ENCODE peak calls at places on chromosomes 4 and X, in nine cellular contexts. O is BJ, L is fibroblast of pulmonary artery, T is mesothelial cell of epicardium, Z is testis, V is astrocyte, W is RWPE1, C is HFF-Myc, P is heart right ventricle. X is an unnamed sample.

GRCh38 chr4:56215138-56215793 is 172.0 kb downstream of the AASDH start:
- DNase-seq in O (no peak), L (peak), T (no peak), Z (no peak), V (no peak), W (no peak), C (no peak), P (no peak), X (no peak)

GRCh38 chrX:109830157-109830703 is 97.2 kb upstream of the ACSL4 start:
- DNase-seq in O (no peak), L (no peak), T (no peak), Z (no peak), V (no peak), W (no peak), C (no peak), P (no peak), X (no peak)

GRCh38 chr4:57157611-57158137 is 47.5 kb upstream of the IGFBP7 start:
- DNase-seq in O (no peak), L (no peak), T (no peak), Z (no peak), V (no peak), W (no peak), C (no peak), P (no peak), X (no peak)

GRCh38 chrX:9327747-9328145 is 137.1 kb upstream of the TBL1X start:
- DNase-seq in O (peak), L (peak), T (no peak), Z (no peak), V (peak), W (peak), C (no peak), P (no peak), X (no peak)

GRCh38 chrX:49072712-49073095 is 1.1 kb downstream of the PRAF2 start:
- DNase-seq in O (no peak), L (no peak), T (no peak), Z (no peak), V (no peak), W (no peak), C (no peak), P (no peak), X (no peak)

GRCh38 chr4:13535708-13536361 is 8.5 kb downstream of the NKX3-2 start:
- DNase-seq in O (no peak), L (no peak), T (peak), Z (no peak), V (no peak), W (no peak), C (no peak), P (no peak), X (no peak)

GRCh38 chrX:24149346-24150050 is at the start of gene ZFX:
- DNase-seq in O (no peak), L (peak), T (peak), Z (peak), V (peak), W (no peak), C (no peak), P (peak), X (no peak)

GRCh38 chrX:45233541-45233940 is 32.9 kb upstream of the DIPK2B start:
- DNase-seq in O (no peak), L (no peak), T (no peak), Z (no peak), V (no peak), W (no peak), C (no peak), P (no peak), X (no peak)

GRCh38 chrX:153408871-153409351 is 2.4 kb upstream of the ZFP92 start:
- DNase-seq in O (no peak), L (no peak), T (no peak), Z (no peak), V (no peak), W (no peak), C (no peak), P (no peak), X (no peak)

GRCh38 chrX:13398839-13399238 is 79.0 kb upstream of the ATXN3L start:
- DNase-seq in O (no peak), L (no peak), T (no peak), Z (no peak), V (no peak), W (no peak), C (no peak), P (no peak), X (no peak)

GRCh38 chr4:54384563-54384962 is 155.5 kb downstream of the PDGFRA start:
- DNase-seq in O (no peak), L (peak), T (no peak), Z (peak), V (peak), W (peak), C (no peak), P (peak), X (no peak)

GRCh38 chr4:10461091-10461849 is 4.0 kb upstream of the ZNF518B start:
- DNase-seq in O (no peak), L (peak), T (peak), Z (peak), V (peak), W (peak), C (peak), P (peak), X (no peak)

DNA sequence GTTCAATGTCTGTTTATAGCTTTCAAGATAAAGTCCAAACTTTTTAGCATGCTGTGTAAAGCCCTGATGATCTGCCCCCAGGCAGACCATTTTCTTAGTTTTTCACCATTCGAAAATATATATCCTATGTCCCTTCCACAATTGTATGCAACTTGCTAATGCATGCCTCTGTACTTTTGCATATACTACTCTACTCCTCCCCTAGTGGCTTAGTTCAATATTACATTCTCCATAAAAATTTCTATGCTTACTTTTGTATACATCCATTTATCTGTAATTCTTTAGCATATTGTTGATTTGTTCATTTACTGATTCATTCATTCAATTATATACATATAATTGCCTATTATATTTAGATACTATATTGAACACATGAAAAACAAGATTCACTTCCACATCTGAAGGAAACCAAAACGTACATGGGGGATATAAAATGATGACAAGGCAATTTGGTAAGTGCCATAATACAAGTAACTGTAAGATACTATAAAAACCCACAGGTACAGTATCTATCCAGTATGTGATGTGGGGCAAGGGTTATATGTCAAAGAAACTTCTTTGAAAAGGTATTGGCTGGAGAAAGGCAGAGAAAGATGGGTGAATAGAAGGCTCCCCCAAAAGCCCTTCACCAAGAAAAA is 902.5 kb downstream of the FAM133A start:
- DNase-seq in O (no peak), L (no peak), T (no peak), Z (no peak), V (no peak), W (no peak), C (no peak), P (no peak), X (no peak)
- TF ChIP-seq CTCF in O (no peak), L (no peak), T (peak), Z (no peak), V (no peak), W (no peak), C (no peak), P (no peak), X (no peak)

DNA sequence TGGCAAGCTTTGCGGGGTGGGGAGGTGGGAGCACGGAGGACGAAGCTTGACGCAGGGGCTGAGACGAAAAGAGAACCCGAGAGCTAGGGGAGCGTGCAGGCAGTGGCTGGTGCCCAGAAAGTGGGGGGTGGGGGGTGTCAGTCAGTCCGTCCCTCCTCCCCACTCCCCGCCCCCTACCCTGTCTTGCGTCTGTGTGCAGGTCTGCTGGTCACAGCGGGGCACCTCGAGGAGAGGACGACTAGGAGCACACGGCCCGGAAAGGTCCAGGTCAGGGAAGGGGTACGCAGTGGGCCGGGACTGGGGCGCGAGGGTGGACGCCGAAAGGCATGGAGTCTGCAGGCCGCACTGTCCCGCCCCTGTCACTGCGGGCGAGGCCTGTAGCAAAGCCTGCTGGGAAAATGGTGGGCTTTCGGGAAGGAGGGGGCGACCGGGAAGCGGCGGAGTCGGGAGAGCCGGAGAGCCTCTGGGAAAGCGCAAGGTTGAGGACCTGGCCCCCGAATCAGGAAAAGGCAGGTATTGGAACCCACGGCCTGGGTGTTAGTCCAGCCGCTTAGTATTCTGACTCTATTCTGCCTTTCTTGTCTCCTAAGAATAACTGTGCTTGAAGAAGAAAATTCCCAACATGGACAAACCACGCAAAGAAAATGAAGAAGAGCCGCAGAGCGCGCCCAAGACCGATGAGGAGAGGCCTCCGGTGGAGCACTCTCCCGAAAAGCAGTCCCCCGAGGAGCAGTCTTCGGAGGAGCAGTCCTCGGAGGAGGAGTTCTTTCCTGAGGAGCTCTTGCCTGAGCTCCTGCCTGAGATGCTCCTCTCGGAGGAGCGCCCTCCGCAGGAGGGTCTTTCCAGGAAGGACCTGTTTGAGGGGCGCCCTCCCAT is 758 bp downstream of the TCEAL1 start:
- DNase-seq in O (no peak), L (peak), T (peak), Z (peak), V (peak), W (no peak), C (no peak), P (peak), X (no peak)
- TF ChIP-seq CTCF in O (peak), L (peak), T (no peak), Z (peak), V (peak), W (peak), C (peak), P (peak), X (peak)

GRCh38 chr4:81165853-81166430 is 49.1 kb downstream of the PRKG2 start:
- DNase-seq in O (no peak), L (no peak), T (no peak), Z (no peak), V (no peak), W (no peak), C (no peak), P (no peak), X (no peak)

GRCh38 chr4:81162752-81163458 is 52.1 kb downstream of the PRKG2 start:
- DNase-seq in O (no peak), L (no peak), T (no peak), Z (no peak), V (no peak), W (no peak), C (no peak), P (no peak), X (no peak)

GRCh38 chr4:81164126-81164525 is 50.9 kb downstream of the PRKG2 start:
- DNase-seq in O (no peak), L (no peak), T (no peak), Z (no peak), V (no peak), W (no peak), C (no peak), P (no peak), X (no peak)

GRCh38 chr4:81166431-81166830 is 48.6 kb downstream of the PRKG2 start:
- DNase-seq in O (no peak), L (no peak), T (no peak), Z (no peak), V (peak), W (no peak), C (no peak), P (no peak), X (no peak)

GRCh38 chr4:81164623-81165416 is 50.2 kb downstream of the PRKG2 start:
- DNase-seq in O (peak), L (no peak), T (no peak), Z (no peak), V (peak), W (peak), C (no peak), P (no peak), X (peak)
- TF ChIP-seq CTCF in O (no peak), L (no peak), T (no peak), Z (no peak), V (no peak), W (no peak), C (no peak), P (no peak), X (no peak)

GRCh38 chr4:86895692-86896488 is 3.7 kb upstream of the C4orf36 start:
- DNase-seq in O (no peak), L (peak), T (no peak), Z (peak), V (peak), W (peak), C (no peak), P (peak), X (peak)

GRCh38 chr4:86901864-86902263 is 9.6 kb upstream of the C4orf36 start:
- DNase-seq in O (no peak), L (no peak), T (no peak), Z (no peak), V (no peak), W (no peak), C (no peak), P (no peak), X (no peak)

GRCh38 chr4:86896596-86896995 is 4.4 kb upstream of the C4orf36 start:
- DNase-seq in O (no peak), L (no peak), T (no peak), Z (no peak), V (peak), W (no peak), C (no peak), P (no peak), X (no peak)

GRCh38 chr4:86894465-86894864 is 2.2 kb upstream of the C4orf36 start:
- DNase-seq in O (no peak), L (peak), T (no peak), Z (no peak), V (peak), W (no peak), C (no peak), P (no peak), X (no peak)

GRCh38 chr4:86898562-86898961 is 6.3 kb upstream of the C4orf36 start:
- DNase-seq in O (no peak), L (peak), T (no peak), Z (no peak), V (no peak), W (no peak), C (no peak), P (no peak), X (no peak)
- TF ChIP-seq CTCF in O (peak), L (peak), T (no peak), Z (no peak), V (no peak), W (peak), C (no peak), P (no peak), X (peak)

GRCh38 chr4:1759818-1760223 is 33.3 kb upstream of the FGFR3 start:
- DNase-seq in O (no peak), L (no peak), T (no peak), Z (no peak), V (no peak), W (no peak), C (no peak), P (no peak), X (no peak)
- TF ChIP-seq CTCF in O (no peak), L (no peak), T (no peak), Z (no peak), V (no peak), W (no peak), C (no peak), P (no peak), X (no peak)

DNA sequence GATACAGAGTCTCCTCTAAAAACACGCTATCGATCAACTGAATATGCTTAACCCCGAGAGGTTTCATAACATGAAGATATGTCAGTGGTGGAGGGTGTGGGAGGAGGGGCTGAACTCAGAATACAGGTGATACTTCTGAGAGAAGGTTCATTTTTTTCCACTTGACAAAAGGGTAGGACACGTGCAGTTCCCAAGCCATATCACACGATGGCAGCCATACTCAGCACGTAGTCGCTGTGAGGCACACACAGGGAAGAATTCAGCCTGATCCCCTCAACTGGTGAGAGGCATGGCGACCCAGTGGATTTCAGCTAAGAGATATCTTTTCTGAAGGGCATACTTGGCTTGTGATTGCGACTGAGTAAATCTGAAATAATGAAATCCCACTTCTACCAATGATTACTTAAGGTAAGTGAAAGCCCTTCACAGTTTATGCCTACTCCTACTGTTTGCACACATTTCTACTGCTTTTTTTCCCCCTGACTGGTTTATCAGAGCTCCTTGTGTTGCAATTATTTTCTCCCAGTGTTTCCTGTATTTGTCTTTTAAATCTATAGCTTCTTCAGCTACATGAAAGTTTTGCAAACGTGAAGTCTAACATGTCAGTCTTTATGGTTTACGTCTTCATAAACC is 133.1 kb downstream of the CORIN start:
- DNase-seq in O (no peak), L (peak), T (peak), Z (peak), V (no peak), W (peak), C (no peak), P (peak), X (no peak)
- TF ChIP-seq CTCF in O (peak), L (peak), T (no peak), Z (no peak), V (peak), W (peak), C (peak), P (peak), X (peak)

DNA sequence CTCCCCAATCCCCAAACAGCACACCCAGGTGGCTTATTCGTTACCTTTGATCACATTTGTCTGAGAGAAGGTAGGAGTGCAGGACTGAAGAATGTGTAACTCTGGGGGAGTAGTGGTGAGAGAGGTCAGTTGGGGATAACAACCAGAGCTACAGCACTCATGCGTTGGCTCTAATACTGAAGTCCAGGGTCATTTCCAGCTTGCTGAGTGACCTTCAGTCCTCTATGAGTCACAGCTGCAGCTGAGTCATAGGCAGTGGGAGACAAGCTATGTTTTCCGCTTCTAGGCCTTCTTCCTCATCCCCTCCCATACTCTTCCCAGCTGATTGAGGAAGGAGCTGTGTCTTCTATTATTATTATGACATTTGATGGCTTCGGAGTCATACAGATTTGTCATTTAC is 31.6 kb upstream of the CT47C1 start:
- DNase-seq in O (peak), L (peak), T (no peak), Z (peak), V (peak), W (peak), C (peak), P (peak), X (peak)
- TF ChIP-seq CTCF in O (no peak), L (no peak), T (no peak), Z (no peak), V (no peak), W (no peak), C (no peak), P (no peak), X (no peak)